ENCODE peak calls at places on chromosomes 11 and 22, in eight cellular contexts. W is GM13977, Z is A549, L is esophagus squamous epithelium, G is A673, E is pancreas, O is choroid plexus epithelial cell, N is OCI-LY7. T is an unnamed sample.

GRCh38 chr11:119607726-119608125 is 121.3 kb downstream of the NECTIN1 start:
- DNase-seq in W (no peak), Z (no peak), L (no peak), G (no peak), E (no peak), O (no peak), N (no peak), T (no peak)

GRCh38 chr22:46779651-46780050 is 17.2 kb downstream of the TBC1D22A start:
- DNase-seq in W (no peak), Z (no peak), L (no peak), G (no peak), E (no peak), O (no peak), N (no peak), T (no peak)

GRCh38 chr11:67606150-67606476 is 623 bp upstream of the NDUFV1 start:
- DNase-seq in W (no peak), Z (no peak), L (no peak), G (no peak), E (peak), O (no peak), N (no peak), T (no peak)

GRCh38 chr11:23903044-23903704 is 593.7 kb upstream of the LUZP2 start:
- DNase-seq in W (no peak), Z (peak), L (no peak), G (no peak), E (no peak), O (peak), N (no peak), T (peak)

GRCh38 chr11:72897506-72897905 is 83.3 kb downstream of the ATG16L2 start:
- DNase-seq in W (no peak), Z (no peak), L (no peak), G (no peak), E (no peak), O (no peak), N (no peak), T (no peak)

GRCh38 chr11:105004021-105004420 is 18.9 kb downstream of the CASP5 start:
- DNase-seq in W (no peak), Z (no peak), L (no peak), G (no peak), E (no peak), O (peak), N (no peak), T (no peak)

GRCh38 chr22:29060251-29060650 is 1.4 kb downstream of the C22orf31 start:
- DNase-seq in W (no peak), Z (no peak), L (no peak), G (no peak), E (no peak), O (no peak), N (no peak), T (no peak)

GRCh38 chr22:22558972-22559603 is at the start of gene PRAME:
- DNase-seq in W (peak), Z (peak), L (no peak), G (peak), E (no peak), O (peak), N (peak), T (peak)

GRCh38 chr11:77418981-77419592 is 54.8 kb downstream of the PAK1 start:
- DNase-seq in W (no peak), Z (no peak), L (no peak), G (no peak), E (no peak), O (no peak), N (no peak), T (no peak)

GRCh38 chr11:78773077-78773476 is 198.4 kb upstream of the NARS2 start:
- DNase-seq in W (no peak), Z (no peak), L (no peak), G (no peak), E (no peak), O (peak), N (no peak), T (peak)

GRCh38 chr22:21698430-21699329 is 32.9 kb downstream of the PPIL2 start:
- DNase-seq in W (no peak), Z (no peak), L (no peak), G (no peak), E (no peak), O (peak), N (no peak), T (no peak)

GRCh38 chr11:62792193-62792575 is 378 bp upstream of the TMEM223 start:
- DNase-seq in W (no peak), Z (no peak), L (no peak), G (no peak), E (no peak), O (no peak), N (no peak), T (no peak)

GRCh38 chr11:96199563-96200025 is 143.4 kb downstream of the MAML2 start:
- DNase-seq in W (no peak), Z (no peak), L (no peak), G (peak), E (no peak), O (peak), N (no peak), T (peak)

GRCh38 chr11:72606362-72607100 is 67.7 kb downstream of the PDE2A start:
- DNase-seq in W (no peak), Z (no peak), L (no peak), G (no peak), E (no peak), O (no peak), N (no peak), T (no peak)

GRCh38 chr11:115993613-115994012 is 489.4 kb upstream of the CADM1 start:
- DNase-seq in W (no peak), Z (no peak), L (no peak), G (no peak), E (no peak), O (no peak), N (no peak), T (no peak)

GRCh38 chr22:48553694-48554308 is 1273.9 kb downstream of the BRD1 start:
- DNase-seq in W (no peak), Z (no peak), L (no peak), G (no peak), E (no peak), O (no peak), N (no peak), T (no peak)

GRCh38 chr22:48553119-48553518 is 1274.6 kb downstream of the BRD1 start:
- DNase-seq in W (no peak), Z (no peak), L (no peak), G (no peak), E (no peak), O (no peak), N (no peak), T (no peak)

GRCh38 chr22:48556751-48557150 is 1270.9 kb downstream of the BRD1 start:
- DNase-seq in W (no peak), Z (no peak), L (no peak), G (no peak), E (no peak), O (no peak), N (no peak), T (no peak)

GRCh38 chr22:48555606-48556005 is 1272.1 kb downstream of the BRD1 start:
- DNase-seq in W (no peak), Z (no peak), L (no peak), G (no peak), E (no peak), O (no peak), N (no peak), T (no peak)

GRCh38 chr22:48554893-48555552 is 1272.7 kb downstream of the BRD1 start:
- DNase-seq in W (no peak), Z (no peak), L (no peak), G (peak), E (no peak), O (no peak), N (no peak), T (no peak)
- TF ChIP-seq CTCF in W (no peak), Z (no peak), L (no peak), G (peak), E (no peak), O (no peak), N (no peak), T (no peak)

GRCh38 chr22:25815561-25815960 is 73.6 kb downstream of the MYO18B start:
- DNase-seq in W (no peak), Z (no peak), L (no peak), G (no peak), E (no peak), O (no peak), N (no peak), T (no peak)
- TF ChIP-seq CTCF in W (no peak), Z (no peak), L (no peak), G (no peak), E (no peak), O (no peak), N (no peak), T (no peak)

DNA sequence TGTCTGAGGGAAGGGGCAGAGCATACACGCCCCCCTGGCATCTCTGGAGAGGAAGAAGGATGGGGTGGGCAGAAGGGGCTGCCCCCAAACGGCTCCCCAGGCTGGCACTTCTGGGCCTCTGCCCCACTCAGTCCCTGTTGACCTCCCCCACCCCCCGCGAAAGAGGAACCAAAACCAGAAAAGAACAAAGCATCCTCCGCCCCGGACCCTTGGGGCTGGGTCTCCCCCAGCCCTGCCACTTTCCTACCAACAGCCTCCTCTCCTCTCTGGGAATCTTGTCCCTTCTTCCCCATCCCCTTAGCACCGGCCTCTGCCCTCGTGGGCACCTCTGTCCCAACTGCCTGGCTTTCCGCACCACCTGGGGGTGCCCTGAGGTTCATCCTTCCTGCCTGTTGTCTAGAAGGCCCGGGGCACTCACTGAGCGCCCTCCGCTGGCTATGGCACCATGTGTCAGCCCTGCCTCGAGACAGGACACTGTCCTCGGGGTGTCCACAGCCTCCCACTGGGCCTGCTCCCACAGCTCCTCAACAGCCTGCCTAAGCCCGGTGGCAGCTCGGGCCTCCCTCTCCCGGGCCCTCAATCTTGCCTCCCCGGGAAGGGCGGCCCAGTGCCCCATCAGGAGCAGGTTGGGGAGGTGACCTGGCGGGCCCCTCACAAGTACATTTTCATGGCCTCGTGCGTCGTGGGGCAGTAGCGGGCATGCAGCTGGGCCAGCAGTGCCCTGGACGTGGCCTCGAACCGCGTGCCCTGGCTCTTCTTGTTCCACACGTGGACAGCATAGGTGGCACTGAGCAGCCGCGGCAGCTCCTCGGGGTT is 28.2 kb downstream of the A4GALT start:
- DNase-seq in W (peak), Z (peak), L (no peak), G (no peak), E (no peak), O (no peak), N (peak), T (no peak)
- TF ChIP-seq CTCF in W (peak), Z (no peak), L (no peak), G (peak), E (no peak), O (no peak), N (peak), T (no peak)

GRCh38 chr22:20011993-20012740 is 4.5 kb downstream of the ARVCF start:
- DNase-seq in W (no peak), Z (no peak), L (no peak), G (no peak), E (no peak), O (no peak), N (no peak), T (no peak)

GRCh38 chr22:20012741-20013331 is 3.8 kb downstream of the ARVCF start:
- DNase-seq in W (no peak), Z (no peak), L (no peak), G (no peak), E (no peak), O (no peak), N (no peak), T (no peak)

GRCh38 chr22:20014526-20015186 is 2.0 kb downstream of the ARVCF start:
- DNase-seq in W (no peak), Z (no peak), L (no peak), G (no peak), E (peak), O (no peak), N (no peak), T (no peak)

GRCh38 chr22:20015187-20015625 is 1.4 kb downstream of the ARVCF start:
- DNase-seq in W (no peak), Z (no peak), L (no peak), G (no peak), E (peak), O (no peak), N (no peak), T (no peak)

GRCh38 chr22:20013382-20013871 is 3.2 kb downstream of the ARVCF start:
- DNase-seq in W (peak), Z (peak), L (no peak), G (peak), E (no peak), O (peak), N (peak), T (no peak)
- TF ChIP-seq CTCF in W (peak), Z (peak), L (peak), G (peak), E (no peak), O (peak), N (peak), T (no peak)

DNA sequence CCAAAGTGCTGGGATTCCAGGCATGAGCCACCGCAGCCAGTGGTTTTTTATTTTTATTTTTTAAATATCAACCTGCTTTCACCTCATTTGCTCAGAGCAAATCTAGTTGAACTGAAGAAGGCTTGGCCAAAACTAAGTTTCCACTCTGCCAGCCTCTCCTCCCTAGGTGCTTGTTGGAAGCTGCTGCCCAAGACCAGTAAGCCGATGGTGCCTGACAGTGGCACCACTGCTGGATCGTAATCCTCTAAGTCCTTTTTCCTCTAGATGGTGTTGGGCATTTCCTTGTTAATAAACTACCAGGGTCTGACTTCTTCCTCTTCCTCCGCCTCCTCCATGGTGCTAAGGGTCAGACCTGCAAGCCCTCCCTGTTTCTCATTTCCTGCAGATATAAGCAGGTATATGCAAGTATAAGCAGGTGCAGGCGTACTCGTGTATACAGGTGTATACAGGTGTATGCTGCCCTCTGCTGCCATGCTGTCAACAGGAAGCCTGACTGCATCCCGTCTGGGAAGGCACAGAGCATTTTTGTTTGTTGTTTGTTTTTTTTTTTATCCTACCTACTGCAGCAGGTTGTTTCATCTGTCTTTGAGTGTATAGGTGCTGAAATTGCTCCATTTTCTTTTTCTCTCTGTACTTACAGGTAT is 1.6 kb downstream of the NADSYN1 start:
- DNase-seq in W (no peak), Z (no peak), L (no peak), G (no peak), E (no peak), O (no peak), N (peak), T (peak)
- TF ChIP-seq CTCF in W (peak), Z (peak), L (peak), G (no peak), E (no peak), O (no peak), N (peak), T (peak)

GRCh38 chr11:45083544-45084087 is 62.8 kb upstream of the PRDM11 start:
- DNase-seq in W (no peak), Z (peak), L (no peak), G (no peak), E (no peak), O (no peak), N (peak), T (peak)
- TF ChIP-seq CTCF in W (peak), Z (peak), L (no peak), G (peak), E (no peak), O (peak), N (peak), T (peak)

DNA sequence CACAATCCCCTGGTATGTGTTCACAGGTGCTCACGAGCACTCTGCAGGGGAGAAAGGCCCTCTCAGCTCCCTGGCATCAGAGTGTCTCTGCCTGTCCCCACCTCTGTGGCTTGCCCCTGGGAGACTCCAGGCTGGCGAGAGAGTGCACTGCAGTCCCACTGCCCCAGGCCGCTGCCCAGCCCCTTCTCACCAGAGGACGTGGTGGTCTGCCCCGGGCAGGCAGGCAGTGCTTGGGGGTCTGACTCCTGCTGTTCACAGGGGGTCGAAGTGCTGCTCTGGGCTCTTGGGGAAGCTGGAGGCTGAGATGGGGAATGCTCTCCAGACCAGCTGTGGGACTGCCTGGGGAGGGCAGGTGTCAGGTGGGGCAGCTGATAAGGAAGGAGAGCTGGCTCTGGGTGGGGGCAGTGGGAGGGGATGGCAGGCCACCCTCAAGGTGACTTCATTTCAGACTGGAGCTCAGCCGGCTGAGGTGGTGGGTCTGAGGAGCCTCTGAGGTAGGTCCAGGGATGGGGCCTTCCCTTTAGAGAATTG is 151.0 kb upstream of the B3GAT1 start:
- DNase-seq in W (no peak), Z (no peak), L (no peak), G (no peak), E (no peak), O (no peak), N (no peak), T (no peak)
- TF ChIP-seq CTCF in W (no peak), Z (no peak), L (no peak), G (no peak), E (no peak), O (no peak), N (no peak), T (no peak)

DNA sequence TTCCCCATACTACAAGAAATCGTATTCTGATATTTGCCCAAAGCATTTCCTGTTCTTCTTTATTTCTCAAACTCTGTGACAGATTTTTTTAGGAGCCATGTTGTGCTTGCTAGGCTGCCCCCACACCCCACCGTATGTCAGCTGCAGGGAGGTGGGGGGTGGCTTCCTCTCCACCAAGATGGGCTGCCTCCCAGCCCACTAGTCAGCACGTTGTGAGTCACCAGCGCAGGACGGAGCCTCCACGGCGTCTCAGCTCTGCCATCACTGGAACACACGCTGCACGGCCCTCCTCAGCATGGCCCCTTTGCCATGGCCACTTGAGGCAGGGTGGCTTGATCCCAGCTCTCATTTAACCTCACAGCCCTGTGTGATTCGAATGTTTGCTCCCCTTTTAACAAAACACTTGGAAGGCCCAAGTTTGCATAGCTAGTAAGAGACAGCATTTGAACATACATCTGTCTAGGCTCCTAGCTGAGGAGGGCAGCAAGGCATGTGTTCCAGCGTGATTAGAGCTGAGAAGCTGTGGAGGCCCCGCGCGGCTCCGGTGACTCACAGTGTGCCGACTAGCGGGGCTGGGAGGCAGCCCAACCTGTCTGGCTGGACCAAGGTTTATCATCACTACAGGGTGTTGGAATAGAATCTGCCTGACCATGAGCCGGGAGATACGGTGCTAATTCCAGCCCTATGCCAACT is 180.7 kb upstream of the NCAM1 start:
- DNase-seq in W (no peak), Z (no peak), L (no peak), G (no peak), E (no peak), O (no peak), N (no peak), T (peak)
- TF ChIP-seq CTCF in W (no peak), Z (no peak), L (no peak), G (no peak), E (no peak), O (no peak), N (no peak), T (no peak)

GRCh38 chr11:22472306-22472705 is 134.1 kb downstream of the SLC17A6 start:
- DNase-seq in W (no peak), Z (peak), L (no peak), G (peak), E (no peak), O (peak), N (no peak), T (peak)
- TF ChIP-seq CTCF in W (no peak), Z (no peak), L (no peak), G (peak), E (no peak), O (peak), N (no peak), T (no peak)